ENCODE peak calls at places on chromosomes 2 and 18, in nine cellular contexts. E, Y, A, Z, C, W, R, B and H are unnamed samples.

GRCh38 chr18:3585656-3586509 is 135.9 kb downstream of the TGIF1 start:
- DNase-seq in W (peak; percentile 89), Z (peak; percentile 90), C (peak; percentile 67), Y (peak; percentile 54), B (peak; percentile 79), R (peak; percentile 82), A (peak; percentile 87), E (peak; percentile 84), H (peak; percentile 79)

GRCh38 chr2:47155091-47155876 is at the start of gene STPG4:
- DNase-seq in Z (peak; percentile 76), C (no peak), R (no peak), B (no peak), W (no peak), Y (no peak), E (no peak), A (no peak), H (no peak)

GRCh38 chr2:140734992-140735391 is 1395.8 kb downstream of the LRP1B start:
- DNase-seq in C (no peak), B (no peak), R (no peak), E (no peak), Y (no peak), A (no peak), W (no peak), Z (no peak), H (no peak)

GRCh38 chr2:222548997-222549396 is 106.9 kb downstream of the FARSB start:
- DNase-seq in A (no peak), B (no peak), Y (no peak), W (peak; percentile 29), Z (no peak), C (no peak), R (no peak), E (peak; percentile 33), H (no peak)

GRCh38 chr2:102342888-102343287 is 12.7 kb upstream of the IL18R1 start:
- DNase-seq in R (peak; percentile 40), E (no peak), A (no peak), B (no peak), C (no peak), Y (no peak), Z (no peak), W (no peak), H (peak; percentile 22)

GRCh38 chr2:142946941-142947340 is 69.5 kb downstream of the KYNU start:
- DNase-seq in W (no peak), B (no peak), Z (no peak), Y (no peak), R (no peak), E (no peak), A (no peak), C (no peak), H (no peak)

GRCh38 chr18:61833387-61833786 is 59.4 kb downstream of the RNF152 start:
- DNase-seq in B (no peak), E (no peak), Z (no peak), A (no peak), R (peak; percentile 59), Y (no peak), W (no peak), C (no peak), H (no peak)

GRCh38 chr2:140990416-140990815 is 1140.4 kb downstream of the LRP1B start:
- DNase-seq in Y (no peak), B (no peak), C (no peak), A (no peak), W (no peak), E (no peak), Z (no peak), R (peak; percentile 94), H (no peak)

GRCh38 chr2:85276571-85277121 is 51.1 kb downstream of the TGOLN2 start:
- DNase-seq in R (no peak), Y (peak; percentile 51), A (no peak), W (no peak), Z (no peak), E (no peak), B (no peak), C (no peak), H (no peak)

GRCh38 chr2:127735537-127736399 is 34.5 kb downstream of the SFT2D3 start:
- DNase-seq in R (peak; percentile 3), B (no peak), Z (no peak), Y (no peak), W (no peak), C (no peak), E (no peak), A (no peak), H (no peak)

GRCh38 chr2:151976945-151977353 is 121.9 kb downstream of the CACNB4 start:
- DNase-seq in W (no peak), A (no peak), R (no peak), Y (no peak), B (no peak), Z (no peak), C (no peak), E (no peak), H (no peak)

GRCh38 chr2:223247136-223247535 is 195.1 kb downstream of the KCNE4 start:
- DNase-seq in E (peak; percentile 22), Z (no peak), Y (no peak), W (peak; percentile 26), R (peak; percentile 62), A (no peak), B (no peak), C (no peak), H (no peak)

GRCh38 chr2:715847-716573 is 38.8 kb upstream of the TMEM18 start:
- DNase-seq in W (no peak), A (no peak), B (no peak), E (peak; percentile 41), Z (no peak), R (peak; percentile 17), Y (no peak), C (no peak), H (no peak)

GRCh38 chr18:69936191-69936558 is 11.5 kb downstream of the CD226 start:
- DNase-seq in Y (peak; percentile 16), A (no peak), W (peak; percentile 44), E (no peak), B (no peak), C (no peak), Z (no peak), R (peak; percentile 8), H (no peak)

GRCh38 chr2:71689393-71689792 is 236.0 kb downstream of the DYSF start:
- DNase-seq in E (no peak), Z (no peak), B (peak; percentile 70), Y (no peak), C (no peak), W (no peak), A (no peak), R (no peak), H (peak; percentile 24)

GRCh38 chr2:49619804-49620203 is 465.5 kb upstream of the FSHR start:
- DNase-seq in C (no peak), W (no peak), Y (no peak), Z (no peak), A (no peak), E (peak; percentile 18), R (no peak), B (no peak), H (no peak)

GRCh38 chr18:8744656-8745055 is 39.3 kb downstream of the MTCL1 start:
- DNase-seq in W (no peak), R (no peak), Y (no peak), Z (no peak), B (no peak), A (no peak), C (no peak), E (no peak), H (no peak)

GRCh38 chr2:12683701-12684100 is 33.0 kb upstream of the TRIB2 start:
- DNase-seq in B (no peak), Z (no peak), Y (no peak), R (no peak), E (no peak), C (no peak), A (no peak), W (no peak), H (no peak)

DNA sequence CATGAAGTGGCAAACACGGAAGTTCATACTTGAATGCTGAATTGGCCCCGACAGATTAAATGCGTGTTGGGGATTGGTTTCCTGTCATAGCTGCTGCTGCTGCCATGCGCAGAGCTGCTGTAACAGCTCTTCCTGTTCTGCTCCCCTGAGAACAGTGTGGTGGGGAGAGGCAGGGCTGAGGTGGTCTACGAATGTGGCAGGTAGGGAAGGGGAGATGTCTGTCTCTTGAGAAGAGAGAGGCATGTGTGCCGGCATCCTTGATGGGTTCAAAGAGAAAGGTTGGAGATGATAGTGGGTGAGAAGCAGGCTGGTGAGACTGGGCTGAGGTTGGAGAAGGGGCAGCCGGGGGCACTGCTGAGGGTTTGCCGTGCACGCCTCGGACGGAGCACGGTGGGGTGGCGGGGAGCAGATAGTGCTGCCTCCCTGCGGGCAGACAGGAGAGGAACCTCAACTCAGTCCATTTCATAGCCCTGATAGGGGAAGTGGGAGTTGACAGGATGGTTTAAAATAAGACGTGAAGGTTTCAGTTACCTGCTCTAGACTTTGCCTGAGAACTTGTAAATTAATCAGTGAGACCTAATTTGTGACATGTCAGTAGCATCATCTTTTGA is 46.1 kb downstream of the TMEM185B start:
- DNase-seq in C (peak; percentile 35), Y (no peak), Z (peak; percentile 76), W (no peak), A (peak; percentile 82), B (peak; percentile 40), E (no peak), R (no peak), H (no peak)
- H3K4me1 ChIP-seq in C (no peaks in the 10 kb centered on the region), Y (no peaks in the 10 kb centered on the region), Z (no peaks in the 10 kb centered on the region), W (peaks cover 3% of the 10 kb centered on the region), A (no peaks in the 10 kb centered on the region), B (peaks cover 20% of the 10 kb centered on the region), E (no peaks in the 10 kb centered on the region), R (no peaks in the 10 kb centered on the region), H (no peaks in the 10 kb centered on the region)

DNA sequence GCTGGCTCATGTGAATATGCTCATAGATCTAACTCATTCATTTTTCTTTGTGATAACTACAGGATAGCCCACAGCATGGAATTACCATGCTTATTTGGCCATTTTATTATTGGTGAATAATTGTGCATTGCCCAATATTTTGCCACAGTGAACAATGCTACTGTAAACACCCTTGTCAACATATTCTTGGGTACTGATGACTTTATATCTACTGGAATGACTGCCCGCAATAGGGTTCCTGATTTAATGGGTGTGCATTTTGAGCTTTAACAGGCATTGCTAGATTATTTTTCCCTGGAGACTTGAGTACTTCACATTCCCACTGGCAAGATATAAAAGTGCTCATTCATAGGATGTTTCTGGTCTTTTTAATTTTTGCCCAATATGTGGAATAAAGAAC is 42.7 kb upstream of the EVA1A start:
- DNase-seq in C (no peak), B (no peak), E (no peak), A (no peak), Z (no peak), R (no peak), W (no peak), Y (no peak), H (no peak)
- H3K4me1 ChIP-seq in C (no peaks in the 10 kb centered on the region), B (no peaks in the 10 kb centered on the region), E (no peaks in the 10 kb centered on the region), A (peaks cover 70% of the 10 kb centered on the region), Z (no peaks in the 10 kb centered on the region), R (peaks cover 17% of the 10 kb centered on the region), W (peaks cover 7% of the 10 kb centered on the region), Y (no peaks in the 10 kb centered on the region), H (no peaks in the 10 kb centered on the region)

DNA sequence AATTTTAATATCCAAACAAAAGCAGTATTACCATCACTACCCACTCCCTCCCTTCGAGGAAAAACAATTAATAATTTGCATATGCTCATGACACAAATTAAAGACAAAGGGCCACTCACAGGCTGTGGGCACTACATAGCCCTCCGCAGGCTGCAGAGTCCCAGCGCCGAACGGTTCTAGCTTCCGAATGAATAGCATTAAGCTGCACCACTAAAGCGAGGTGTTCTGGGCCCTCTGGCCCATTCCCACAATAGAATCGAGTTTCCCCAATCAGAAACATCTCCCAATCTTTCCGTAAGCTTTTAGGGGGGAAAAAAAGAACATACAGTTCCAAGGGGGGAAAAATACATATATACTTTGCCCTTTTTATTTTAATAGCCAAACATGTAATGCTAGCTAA is 14.5 kb upstream of the SIX3 start:
- DNase-seq in B (no peak), A (no peak), Z (no peak), E (no peak), C (no peak), Y (no peak), W (no peak), R (no peak), H (no peak)
- H3K4me1 ChIP-seq in B (peaks cover 16% of the 10 kb centered on the region), A (no peaks in the 10 kb centered on the region), Z (no peaks in the 10 kb centered on the region), E (peaks cover 2% of the 10 kb centered on the region), C (peaks cover 13% of the 10 kb centered on the region), Y (peaks cover 2% of the 10 kb centered on the region), W (no peaks in the 10 kb centered on the region), R (no peaks in the 10 kb centered on the region), H (peaks cover 16% of the 10 kb centered on the region)

GRCh38 chr2:176102309-176102866 is 2.8 kb downstream of the HOXD12 start:
- DNase-seq in Y (no peak), B (no peak), W (no peak), A (no peak), Z (no peak), R (no peak), C (no peak), E (no peak), H (no peak)
- H3K4me1 ChIP-seq in Y (peaks cover 2% of the 10 kb centered on the region), B (peaks cover 27% of the 10 kb centered on the region), W (peaks cover 10% of the 10 kb centered on the region), A (no peaks in the 10 kb centered on the region), Z (no peaks in the 10 kb centered on the region), R (no peaks in the 10 kb centered on the region), C (peaks cover 24% of the 10 kb centered on the region), E (peaks cover 9% of the 10 kb centered on the region), H (peaks cover 42% of the 10 kb centered on the region)